ENCODE peak calls at places on chromosome 20, in five cellular contexts. P is tibial nerve, L is spleen, J is heart left ventricle, N is colonic mucosa. D is an unnamed sample.

GRCh38 chr20:38218566-38218885 is 42.0 kb downstream of the KIAA1755 start:
- DNase-seq in J (no peak), P (no peak), L (peak; percentile 39), N (no peak), D (no peak)

GRCh38 chr20:24834310-24834709 is 114.8 kb upstream of the CST7 start:
- DNase-seq in P (no peak), L (no peak), N (no peak), J (no peak), D (no peak)

GRCh38 chr20:45489083-45489531 is 19.6 kb downstream of the WFDC2 start:
- DNase-seq in L (no peak), N (no peak), P (no peak), J (no peak), D (no peak)

GRCh38 chr20:17557675-17558006 is 12.2 kb upstream of the DSTN start:
- DNase-seq in P (no peak), J (no peak), L (no peak), N (peak; percentile 44), D (no peak)

GRCh38 chr20:926646-927045 is 10.5 kb upstream of the ANGPT4 start:
- DNase-seq in P (no peak), L (no peak), N (no peak), J (no peak), D (no peak)

GRCh38 chr20:41091926-41092325 is 45.4 kb upstream of the PLCG1 start:
- DNase-seq in L (no peak), N (no peak), J (no peak), P (no peak), D (no peak)

GRCh38 chr20:33909331-33909921 is 84.3 kb upstream of the RALY start:
- DNase-seq in L (no peak), J (no peak), P (no peak), N (no peak), D (no peak)

GRCh38 chr20:34703573-34704176 is 469 bp upstream of the TP53INP2 start:
- DNase-seq in L (no peak), J (peak; percentile 22), P (peak; percentile 17), N (peak; percentile 63), D (no peak)

GRCh38 chr20:46035713-46036112 is 6.7 kb downstream of the SLC12A5 start:
- DNase-seq in P (no peak), L (no peak), J (no peak), N (no peak), D (no peak)

GRCh38 chr20:24952376-24953203 is 3.5 kb downstream of the CST7 start:
- DNase-seq in P (no peak), J (no peak), L (peak; percentile 79), N (peak; percentile 15), D (no peak)

GRCh38 chr20:62138912-62139311 is 4.3 kb downstream of the PSMA7 start:
- DNase-seq in J (no peak), L (no peak), N (no peak), P (no peak), D (no peak)

GRCh38 chr20:38724603-38725457 is 544 bp downstream of the SLC32A1 start:
- DNase-seq in P (no peak), J (no peak), L (no peak), N (no peak), D (no peak)

GRCh38 chr20:2873747-2874041 is 413 bp downstream of the PTPRA start:
- DNase-seq in L (peak; percentile 94), P (no peak), N (peak; percentile 55), J (peak; percentile 70), D (peak; percentile 11)

GRCh38 chr20:9228774-9229450 is 160.0 kb downstream of the PLCB4 start:
- DNase-seq in N (no peak), L (no peak), P (no peak), J (no peak), D (no peak)

GRCh38 chr20:3751664-3752385 is 15.7 kb downstream of the ADISSP start:
- DNase-seq in P (no peak), L (no peak), J (peak; percentile 67), N (peak; percentile 67), D (no peak)

GRCh38 chr20:25477156-25477882 is 69.8 kb downstream of the GINS1 start:
- DNase-seq in J (no peak), P (no peak), N (no peak), L (peak; percentile 66), D (no peak)

GRCh38 chr20:1890469-1891262 is 4.5 kb upstream of the SIRPA start:
- DNase-seq in L (peak; percentile 72), N (no peak), P (no peak), J (no peak), D (no peak)

GRCh38 chr20:39004508-39004907 is 42.4 kb downstream of the DHX35 start:
- DNase-seq in J (no peak), L (no peak), P (no peak), N (peak; percentile 79), D (no peak)

GRCh38 chr20:51529758-51530157 is 12.8 kb downstream of the NFATC2 start:
- DNase-seq in N (no peak), L (peak; percentile 83), J (no peak), P (no peak), D (no peak)

GRCh38 chr20:21174425-21175239 is 48.8 kb downstream of the KIZ start:
- DNase-seq in J (no peak), L (no peak), P (no peak), N (no peak), D (no peak)

GRCh38 chr20:61123751-61124368 is 128.2 kb upstream of the CDH4 start:
- DNase-seq in P (no peak), L (no peak), N (no peak), J (no peak), D (no peak)

GRCh38 chr20:289693-290080 is 863 bp downstream of the C20orf96 start:
- DNase-seq in J (no peak), N (no peak), P (no peak), L (no peak), D (no peak)

GRCh38 chr20:14951105-14951504 is 613.7 kb upstream of the FLRT3 start:
- DNase-seq in N (no peak), J (no peak), L (no peak), P (no peak), D (no peak)

GRCh38 chr20:34970193-34971037 is 14.7 kb downstream of the MYH7B start:
- DNase-seq in J (no peak), L (no peak), P (no peak), N (no peak), D (no peak)

GRCh38 chr20:63177785-63178444 is 38.0 kb downstream of the YTHDF1 start:
- DNase-seq in L (peak; percentile 62), N (no peak), P (no peak), J (no peak), D (no peak)

GRCh38 chr20:2141592-2142575 is 40.3 kb downstream of the STK35 start:
- DNase-seq in P (no peak), L (peak; percentile 19), J (no peak), N (no peak), D (no peak)

GRCh38 chr20:36582322-36582721 is 8.9 kb downstream of the TGIF2 start:
- DNase-seq in L (no peak), N (no peak), P (no peak), J (no peak), D (no peak)

GRCh38 chr20:34129518-34130162 is 17.6 kb upstream of the EIF2S2 start:
- DNase-seq in N (peak; percentile 67), J (peak; percentile 52), P (peak; percentile 88), L (peak; percentile 79), D (peak; percentile 58)

GRCh38 chr20:25282034-25282781 is 34.3 kb downstream of the PYGB start:
- DNase-seq in J (peak; percentile 8), N (no peak), P (no peak), L (peak; percentile 82), D (no peak)

GRCh38 chr20:63790572-63791168 is 40.4 kb downstream of the ZBTB46 start:
- DNase-seq in J (no peak), N (no peak), L (no peak), P (no peak), D (no peak)

GRCh38 chr20:39269031-39269461 is 306.9 kb downstream of the DHX35 start:
- DNase-seq in P (peak; percentile 59), N (peak; percentile 39), J (peak; percentile 51), L (peak; percentile 84), D (no peak)

GRCh38 chr20:57672164-57672563 is 37.7 kb downstream of the PMEPA1 start:
- DNase-seq in J (peak; percentile 63), P (no peak), N (no peak), L (peak; percentile 85), D (no peak)

GRCh38 chr20:8361008-8361652 is 229.1 kb downstream of the PLCB1 start:
- DNase-seq in N (no peak), L (no peak), J (no peak), P (peak; percentile 7), D (no peak)

DNA sequence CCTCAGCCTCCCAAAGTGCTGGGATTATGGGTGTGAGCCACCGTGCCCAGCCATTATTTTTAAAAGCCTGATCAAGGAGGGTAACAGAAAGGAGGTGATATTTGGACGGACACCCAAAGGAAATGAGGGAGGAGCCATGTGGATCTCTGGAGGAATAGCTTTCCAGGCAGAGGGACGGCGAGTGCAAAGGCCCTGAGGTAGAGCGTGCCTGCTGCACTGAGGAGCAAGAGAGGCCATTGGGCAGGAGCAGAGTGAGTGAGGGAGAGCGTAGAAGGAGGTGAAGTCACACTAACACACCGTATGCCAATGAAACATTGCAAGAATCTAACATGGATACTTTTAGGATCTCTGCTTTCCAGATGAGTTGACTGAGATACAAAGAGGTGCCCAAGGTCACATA is 58.9 kb upstream of the ZNFX1 start:
- DNase-seq in J (no peak), L (no peak), P (no peak), N (no peak), D (no peak)
- H3K4me3 ChIP-seq in J (no peak overlapping the region), L (no peak overlapping the region), P (no peak overlapping the region), N (no peak overlapping the region), D (no peak overlapping the region)

GRCh38 chr20:48681882-48682426 is 145.8 kb downstream of the PREX1 start:
- DNase-seq in P (no peak), N (no peak), L (no peak), J (no peak), D (no peak)

GRCh38 chr20:48679011-48679410 is 148.8 kb downstream of the PREX1 start:
- DNase-seq in P (no peak), J (no peak), N (no peak), L (no peak), D (no peak)

GRCh38 chr20:48679603-48680002 is 148.2 kb downstream of the PREX1 start:
- DNase-seq in J (no peak), L (peak; percentile 64), P (no peak), N (peak; percentile 94), D (peak; percentile 31)

GRCh38 chr20:48681201-48681881 is 146.5 kb downstream of the PREX1 start:
- DNase-seq in J (no peak), N (no peak), P (no peak), L (peak; percentile 28), D (no peak)

GRCh38 chr20:48680650-48681049 is 147.1 kb downstream of the PREX1 start:
- DNase-seq in L (peak; percentile 15), P (no peak), J (no peak), N (peak; percentile 61), D (no peak)
- H3K4me1 ChIP-seq in L (peaks cover 19% of the 10 kb centered on the region), P (peaks cover 21% of the 10 kb centered on the region), J (peaks cover 19% of the 10 kb centered on the region), N (peaks cover 17% of the 10 kb centered on the region), D (peaks cover 9% of the 10 kb centered on the region)

GRCh38 chr20:19524691-19525090 is 233.4 kb upstream of the RIN2 start:
- DNase-seq in P (no peak), J (no peak), N (no peak), L (no peak), D (no peak)
- H3K27ac ChIP-seq in P (no peak overlapping the region), J (no peak overlapping the region), N (no peak overlapping the region), L (no peak overlapping the region), D (no peak overlapping the region)

DNA sequence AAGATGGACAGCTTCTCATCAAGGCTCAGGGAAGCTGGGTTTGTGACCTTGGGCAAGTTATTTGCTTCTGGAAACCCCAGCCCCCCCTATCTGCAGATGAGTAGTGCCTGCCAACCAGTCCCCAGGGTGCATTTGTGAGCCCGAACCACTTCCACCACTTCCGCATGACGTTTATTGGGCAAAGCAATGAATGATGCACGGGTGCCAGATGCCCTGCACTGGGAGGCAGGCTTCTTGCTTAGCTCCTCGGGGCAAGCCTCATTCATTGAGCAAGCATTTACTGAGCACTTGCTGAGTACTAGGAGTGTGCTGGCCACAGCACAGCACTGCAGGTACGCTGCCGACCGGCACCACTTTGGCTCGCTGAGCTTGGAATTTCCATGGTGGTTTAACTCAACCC is 60.3 kb downstream of the GNAS-AS1 start:
- DNase-seq in L (peak; percentile 62), P (no peak), N (no peak), J (no peak), D (no peak)
- H3K4me3 ChIP-seq in L (no peak overlapping the region), P (no peak overlapping the region), N (no peak overlapping the region), J (no peak overlapping the region), D (no peak overlapping the region)

D was measured in iPS DF 6.9.